ENCODE peak calls at places on chromosome 18, in six cellular contexts. O is D721Med, E is A549, W is fibroblast of lung, S is AG04450, U is foreskin fibroblast. J is an unnamed sample.
A peak's percentile ranks its signal among the peaks of the same experiment; 100 is the strongest.

GRCh38 chr18:8959551-8960135 is 142.9 kb upstream of the NDUFV2 start:
- DNase-seq in O (no peak), E (no peak), W (no peak), S (no peak), U (no peak), J (no peak)

GRCh38 chr18:74652392-74652988 is 54.8 kb downstream of the ZNF407 start:
- DNase-seq in O (no peak), E (peak; percentile 19), W (peak; percentile 34), S (peak; percentile 32), U (peak; percentile 77), J (peak; percentile 47)

GRCh38 chr18:78978336-78979057 is 1.1 kb upstream of the SALL3 start:
- DNase-seq in O (no peak), E (no peak), W (peak; percentile 47), S (no peak), U (peak; percentile 16), J (no peak)

GRCh38 chr18:45611943-45612342 is 3.3 kb upstream of the SLC14A2 start:
- DNase-seq in O (no peak), E (no peak), W (no peak), S (no peak), U (no peak), J (no peak)

GRCh38 chr18:26941608-26942007 is 76.1 kb upstream of the AQP4 start:
- DNase-seq in O (no peak), E (no peak), W (no peak), S (no peak), U (no peak), J (no peak)

GRCh38 chr18:76493213-76494107 is 1.6 kb downstream of the ZNF516 start:
- DNase-seq in O (no peak), E (peak; percentile 54), W (peak; percentile 60), S (no peak), U (peak; percentile 85), J (peak; percentile 43)

GRCh38 chr18:26040051-26040656 is 50.3 kb downstream of the SS18 start:
- DNase-seq in O (no peak), E (no peak), W (no peak), S (no peak), U (no peak), J (no peak)

GRCh38 chr18:21096760-21097159 is 14.9 kb downstream of the ROCK1 start:
- DNase-seq in O (no peak), E (no peak), W (no peak), S (no peak), U (no peak), J (no peak)

GRCh38 chr18:78659748-78660147 is 319.9 kb upstream of the SALL3 start:
- DNase-seq in O (no peak), E (no peak), W (no peak), S (no peak), U (no peak), J (no peak)

GRCh38 chr18:33135951-33136660 is 304.4 kb downstream of the CCDC178 start:
- DNase-seq in O (no peak), E (no peak), W (peak; percentile 43), S (no peak), U (no peak), J (no peak)

GRCh38 chr18:12032786-12033642 is 51.7 kb downstream of the IMPA2 start:
- DNase-seq in O (no peak), E (no peak), W (peak; percentile 61), S (no peak), U (peak; percentile 72), J (peak; percentile 39)

GRCh38 chr18:62512996-62513395 is 9.8 kb upstream of the ZCCHC2 start:
- DNase-seq in O (no peak), E (no peak), W (no peak), S (no peak), U (no peak), J (no peak)

GRCh38 chr18:31170335-31170734 is 7.7 kb upstream of the DSC1 start:
- DNase-seq in O (no peak), E (no peak), W (no peak), S (no peak), U (no peak), J (no peak)

GRCh38 chr18:61891271-61891670 is 1.5 kb downstream of the RNF152 start:
- DNase-seq in O (no peak), E (no peak), W (no peak), S (no peak), U (no peak), J (no peak)

GRCh38 chr18:36809590-36810381 is 19.0 kb downstream of the TPGS2 start:
- DNase-seq in O (peak; percentile 64), E (peak; percentile 61), W (peak; percentile 65), S (no peak), U (peak; percentile 83), J (peak; percentile 78)

DNA sequence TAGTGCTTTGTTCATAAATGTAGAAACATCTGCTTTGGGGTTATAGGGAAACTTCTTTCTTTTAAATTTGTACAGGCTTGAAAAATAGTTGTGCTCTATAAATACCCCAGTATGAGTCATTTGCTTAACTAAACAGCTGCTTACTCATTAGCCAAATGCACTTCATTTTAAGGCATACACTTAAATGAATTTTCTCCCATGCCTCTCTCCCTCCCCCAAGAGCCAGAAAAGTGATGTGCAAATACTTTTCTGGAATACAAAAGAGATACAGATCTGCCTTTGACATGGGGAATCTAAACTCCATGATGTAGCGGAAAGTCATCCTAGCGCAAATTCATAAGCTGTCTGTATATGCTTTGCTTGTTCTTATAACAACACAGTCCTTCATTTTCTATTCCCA is 469.4 kb downstream of the DLGAP1 start:
- DNase-seq in O (no peak), E (no peak), W (peak; percentile 90), S (peak; percentile 59), U (peak; percentile 30), J (peak; percentile 91)
- TF ChIP-seq CTCF in O (no peak), E (no peak), W (no peak), S (peak; percentile 19), U (peak; percentile 3), J (no peak)

GRCh38 chr18:48317781-48318381 is 91.3 kb downstream of the ZBTB7C start:
- DNase-seq in O (no peak), E (no peak), W (no peak), S (no peak), U (no peak), J (no peak)
- TF ChIP-seq CTCF in O (no peak), E (no peak), W (no peak), S (no peak), U (no peak), J (peak; percentile 40)

DNA sequence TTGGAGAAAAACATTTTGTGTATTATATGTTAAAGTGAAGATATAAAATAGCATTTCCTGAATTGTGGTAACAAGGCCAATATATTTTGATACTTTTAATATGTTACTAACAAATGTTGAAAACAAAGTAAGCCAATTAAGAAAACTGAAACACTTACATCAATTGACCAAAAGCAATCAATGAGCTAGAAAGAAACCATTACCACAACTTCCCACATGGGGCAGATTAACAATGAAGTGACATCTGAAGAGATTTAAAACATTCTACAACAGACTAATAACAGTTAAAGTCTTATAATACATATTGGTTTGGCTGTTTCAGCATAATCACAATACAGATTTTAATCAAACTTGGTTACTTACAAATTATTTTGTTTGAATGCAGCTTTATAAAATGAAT is 282.4 kb upstream of the NETO1 start:
- DNase-seq in O (no peak), E (no peak), W (no peak), S (no peak), U (no peak), J (no peak)
- TF ChIP-seq CTCF in O (no peak), E (no peak), W (no peak), S (peak; percentile 12), U (no peak), J (peak; percentile 32)

DNA sequence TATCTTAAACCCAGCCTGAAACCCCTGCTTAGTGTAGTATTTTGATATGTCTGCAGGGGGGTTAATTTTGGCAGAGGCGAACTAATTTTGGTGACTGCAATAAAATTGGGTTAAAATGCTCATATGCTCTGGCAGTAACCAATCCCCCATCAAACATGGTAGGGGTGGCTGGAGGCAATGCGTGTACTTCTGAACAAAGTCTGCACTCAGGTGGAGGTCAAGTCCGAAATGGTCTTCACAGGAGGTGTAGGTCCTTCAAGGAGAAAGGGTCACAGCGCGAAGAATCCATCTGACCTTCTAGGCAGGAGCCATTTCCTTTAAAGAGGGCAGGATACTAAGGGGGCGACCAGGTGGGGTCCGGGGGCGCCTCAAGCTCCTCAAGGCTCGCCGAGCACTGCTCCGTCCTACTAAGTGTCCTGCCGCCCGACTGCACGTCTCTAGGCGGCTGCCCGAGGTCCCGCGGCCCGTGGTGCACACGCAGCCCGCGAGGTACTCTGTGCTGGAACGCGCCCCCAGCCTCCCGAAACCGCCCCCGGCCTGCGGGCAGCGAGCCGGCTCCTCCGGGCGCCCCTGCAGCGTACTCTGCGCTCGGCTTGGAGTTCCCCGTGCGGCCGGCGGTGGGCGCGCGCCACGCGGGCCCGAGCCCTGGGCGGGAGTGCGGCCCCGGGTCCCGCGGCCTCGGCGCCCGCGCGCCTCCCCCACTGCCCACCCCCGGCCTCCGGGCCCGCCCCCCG is 1.7 kb upstream of the LDLRAD4 start:
- DNase-seq in O (no peak), E (no peak), W (peak; percentile 31), S (no peak), U (peak; percentile 15), J (no peak)
- TF ChIP-seq CTCF in O (peak; percentile 38), E (peak; percentile 28), W (no peak), S (no peak), U (no peak), J (no peak)

GRCh38 chr18:24378598-24378997 is 19.0 kb downstream of the OSBPL1A start:
- DNase-seq in O (no peak), E (no peak), W (no peak), S (no peak), U (no peak), J (no peak)
- TF ChIP-seq CTCF in O (no peak), E (no peak), W (no peak), S (no peak), U (no peak), J (no peak)

GRCh38 chr18:59461171-59461570 is 102.1 kb upstream of the LMAN1 start:
- DNase-seq in O (no peak), E (no peak), W (no peak), S (no peak), U (no peak), J (no peak)

GRCh38 chr18:59458575-59458974 is 99.5 kb upstream of the LMAN1 start:
- DNase-seq in O (no peak), E (no peak), W (no peak), S (no peak), U (no peak), J (no peak)

GRCh38 chr18:59460060-59460395 is 101.0 kb upstream of the LMAN1 start:
- DNase-seq in O (no peak), E (no peak), W (peak; percentile 6), S (peak; percentile 11), U (peak; percentile 54), J (no peak)

GRCh38 chr18:59456657-59457056 is 97.6 kb upstream of the LMAN1 start:
- DNase-seq in O (no peak), E (no peak), W (no peak), S (no peak), U (no peak), J (no peak)

GRCh38 chr18:59459352-59460059 is 100.4 kb upstream of the LMAN1 start:
- DNase-seq in O (peak; percentile 86), E (peak; percentile 17), W (peak; percentile 50), S (peak; percentile 33), U (peak; percentile 76), J (peak; percentile 59)
- TF ChIP-seq CTCF in O (peak; percentile 65), E (peak; percentile 56), W (peak; percentile 57), S (peak; percentile 60), U (peak; percentile 40), J (peak; percentile 87)

DNA sequence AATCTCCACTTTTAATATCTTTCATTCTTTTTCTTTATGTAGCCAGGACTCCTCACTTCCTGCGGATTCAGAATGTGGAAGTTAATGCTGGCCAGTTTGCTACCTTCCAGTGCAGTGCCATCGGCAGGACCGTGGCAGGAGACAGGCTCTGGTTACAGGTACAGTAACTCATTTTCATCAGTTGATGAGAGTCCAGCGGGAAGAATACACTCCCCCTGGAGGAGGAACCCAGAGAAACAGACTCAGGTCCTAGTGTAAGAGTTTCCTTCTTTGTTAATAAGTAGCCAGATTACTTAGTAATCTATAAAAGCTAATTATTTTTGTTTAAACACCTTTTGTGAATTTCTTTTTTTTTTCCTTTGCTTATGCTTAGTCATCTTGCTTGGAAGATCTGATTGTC is 359.4 kb downstream of the PTPRM start:
- DNase-seq in O (no peak), E (peak; percentile 44), W (no peak), S (no peak), U (no peak), J (no peak)
- TF ChIP-seq CTCF in O (no peak), E (peak; percentile 51), W (no peak), S (peak; percentile 17), U (no peak), J (peak; percentile 41)

J was measured in HFFc6.